ENCODE peak calls at places on chromosomes 5 and 9, in eight cellular contexts. B is IMR-90, Y is gastrocnemius medialis, L is ELR, Q is Calu3, R is A549, S is RCC 7860, G is GM20000. P is an unnamed sample.

GRCh38 chr5:14768838-14769365 is 102.7 kb downstream of the ANKH start:
- DNase-seq in B (no peak), Y (no peak), L (no peak), Q (no peak), R (no peak), S (no peak), G (no peak), P (no peak)

GRCh38 chr9:125812403-125812802 is 65.2 kb downstream of the PBX3 start:
- DNase-seq in B (no peak), Y (no peak), L (no peak), Q (no peak), R (no peak), S (no peak), G (peak), P (no peak)

GRCh38 chr9:131575946-131576853 is 30.9 kb downstream of the PRRT1B start:
- DNase-seq in B (no peak), Y (no peak), L (no peak), Q (no peak), R (no peak), S (no peak), G (no peak), P (peak)

GRCh38 chr5:179860301-179860700 is 1.7 kb upstream of the MRNIP start:
- DNase-seq in B (no peak), Y (no peak), L (no peak), Q (no peak), R (no peak), S (no peak), G (no peak), P (peak)

GRCh38 chr5:138274189-138274853 is at the start of gene GFRA3:
- DNase-seq in B (no peak), Y (no peak), L (peak), Q (peak), R (no peak), S (no peak), G (peak), P (no peak)

GRCh38 chr5:81787843-81788242 is 36.9 kb upstream of the SSBP2 start:
- DNase-seq in B (peak), Y (peak), L (peak), Q (no peak), R (no peak), S (no peak), G (no peak), P (no peak)

GRCh38 chr5:179694561-179694960 is 4.2 kb upstream of the CANX start:
- DNase-seq in B (no peak), Y (no peak), L (no peak), Q (no peak), R (no peak), S (no peak), G (no peak), P (peak)

GRCh38 chr5:173612948-173613347 is 3.5 kb downstream of the BOD1 start:
- DNase-seq in B (peak), Y (no peak), L (no peak), Q (no peak), R (no peak), S (no peak), G (no peak), P (no peak)

GRCh38 chr9:95517559-95517933 is 775 bp upstream of the PTCH1 start:
- DNase-seq in B (no peak), Y (no peak), L (no peak), Q (no peak), R (no peak), S (no peak), G (no peak), P (no peak)

GRCh38 chr9:71814226-71814625 is 45.9 kb upstream of the CEMIP2 start:
- DNase-seq in B (no peak), Y (no peak), L (no peak), Q (no peak), R (no peak), S (no peak), G (no peak), P (no peak)